ENCODE peak calls at places on chromosomes 2 and 18, in six cellular contexts. One of them, this sample, is unnamed.

GRCh38 chr18:57084331-57085298 is 62.3 kb upstream of the BOD1L2 start:
- DNase-seq in lower lobe of right lung: no peak
- DNase-seq in neural crest cell: no peak
- DNase-seq in breast epithelium: no peak
- DNase-seq in mucosa of descending colon: no peak
- DNase-seq in left ventricle myocardium inferior: no peak
- DNase-seq in this sample: no peak

GRCh38 chr2:219441451-219442205 is 7.0 kb downstream of the SPEG start:
- DNase-seq in lower lobe of right lung: no peak
- DNase-seq in mucosa of descending colon: no peak
- DNase-seq in breast epithelium: no peak
- DNase-seq in neural crest cell: no peak
- DNase-seq in left ventricle myocardium inferior: no peak
- DNase-seq in this sample: no peak

GRCh38 chr2:23531881-23532280 is 146.9 kb downstream of the KLHL29 start:
- DNase-seq in lower lobe of right lung: no peak
- DNase-seq in mucosa of descending colon: no peak
- DNase-seq in neural crest cell: no peak
- DNase-seq in breast epithelium: no peak
- DNase-seq in left ventricle myocardium inferior: no peak
- DNase-seq in this sample: no peak

GRCh38 chr2:165621086-165621560 is 151.6 kb downstream of the CSRNP3 start:
- DNase-seq in lower lobe of right lung: no peak
- DNase-seq in mucosa of descending colon: no peak
- DNase-seq in left ventricle myocardium inferior: no peak
- DNase-seq in breast epithelium: no peak
- DNase-seq in neural crest cell: no peak
- DNase-seq in this sample: no peak

GRCh38 chr18:13284330-13285027 is 65.9 kb downstream of the LDLRAD4 start:
- DNase-seq in mucosa of descending colon: no peak
- DNase-seq in lower lobe of right lung: no peak
- DNase-seq in neural crest cell: no peak
- DNase-seq in breast epithelium: no peak
- DNase-seq in left ventricle myocardium inferior: no peak
- DNase-seq in this sample: no peak

GRCh38 chr2:88690591-88691338 is 708 bp upstream of the RPIA start:
- DNase-seq in left ventricle myocardium inferior: peak
- DNase-seq in mucosa of descending colon: peak
- DNase-seq in lower lobe of right lung: peak
- DNase-seq in neural crest cell: no peak
- DNase-seq in breast epithelium: peak
- DNase-seq in this sample: no peak

GRCh38 chr2:169365093-169365483 is 2.8 kb upstream of the LRP2 start:
- DNase-seq in lower lobe of right lung: no peak
- DNase-seq in mucosa of descending colon: no peak
- DNase-seq in breast epithelium: no peak
- DNase-seq in left ventricle myocardium inferior: no peak
- DNase-seq in neural crest cell: no peak
- DNase-seq in this sample: no peak

GRCh38 chr2:169849710-169850109 is 22.5 kb downstream of the UBR3 start:
- DNase-seq in breast epithelium: no peak
- DNase-seq in lower lobe of right lung: no peak
- DNase-seq in neural crest cell: no peak
- DNase-seq in mucosa of descending colon: no peak
- DNase-seq in left ventricle myocardium inferior: no peak
- DNase-seq in this sample: no peak

GRCh38 chr2:30445266-30445821 is 1.7 kb upstream of the LCLAT1 start:
- DNase-seq in breast epithelium: no peak
- DNase-seq in mucosa of descending colon: no peak
- DNase-seq in lower lobe of right lung: no peak
- DNase-seq in left ventricle myocardium inferior: no peak
- DNase-seq in neural crest cell: no peak
- DNase-seq in this sample: no peak

GRCh38 chr2:46332686-46333281 is 35.6 kb downstream of the EPAS1 start:
- DNase-seq in neural crest cell: no peak
- DNase-seq in mucosa of descending colon: no peak
- DNase-seq in left ventricle myocardium inferior: no peak
- DNase-seq in lower lobe of right lung: no peak
- DNase-seq in breast epithelium: no peak
- DNase-seq in this sample: no peak

GRCh38 chr2:150876201-150877085 is 385.2 kb downstream of the RBM43 start:
- DNase-seq in breast epithelium: no peak
- DNase-seq in mucosa of descending colon: no peak
- DNase-seq in neural crest cell: no peak
- DNase-seq in lower lobe of right lung: no peak
- DNase-seq in left ventricle myocardium inferior: no peak
- DNase-seq in this sample: no peak

GRCh38 chr2:207663870-207664545 is 38.8 kb upstream of the METTL21A start:
- DNase-seq in lower lobe of right lung: no peak
- DNase-seq in left ventricle myocardium inferior: no peak
- DNase-seq in neural crest cell: no peak
- DNase-seq in breast epithelium: no peak
- DNase-seq in mucosa of descending colon: no peak
- DNase-seq in this sample: no peak

GRCh38 chr2:70546885-70547284 is 6.7 kb downstream of the TGFA start:
- DNase-seq in neural crest cell: no peak
- DNase-seq in left ventricle myocardium inferior: no peak
- DNase-seq in lower lobe of right lung: no peak
- DNase-seq in breast epithelium: no peak
- DNase-seq in mucosa of descending colon: no peak
- DNase-seq in this sample: no peak

GRCh38 chr2:70537840-70538239 is 15.8 kb downstream of the TGFA start:
- DNase-seq in left ventricle myocardium inferior: no peak
- DNase-seq in breast epithelium: no peak
- DNase-seq in lower lobe of right lung: no peak
- DNase-seq in mucosa of descending colon: no peak
- DNase-seq in neural crest cell: no peak
- DNase-seq in this sample: no peak

GRCh38 chr2:70546376-70546775 is 7.2 kb downstream of the TGFA start:
- DNase-seq in left ventricle myocardium inferior: no peak
- DNase-seq in lower lobe of right lung: no peak
- DNase-seq in neural crest cell: no peak
- DNase-seq in mucosa of descending colon: no peak
- DNase-seq in breast epithelium: no peak
- DNase-seq in this sample: no peak

GRCh38 chr2:70536517-70537060 is 17.0 kb downstream of the TGFA start:
- DNase-seq in lower lobe of right lung: no peak
- DNase-seq in breast epithelium: no peak
- DNase-seq in mucosa of descending colon: no peak
- DNase-seq in neural crest cell: no peak
- DNase-seq in left ventricle myocardium inferior: no peak
- DNase-seq in this sample: no peak

GRCh38 chr2:70541481-70542020 is 12.1 kb downstream of the TGFA start:
- DNase-seq in lower lobe of right lung: no peak
- DNase-seq in neural crest cell: no peak
- DNase-seq in left ventricle myocardium inferior: no peak
- DNase-seq in mucosa of descending colon: no peak
- DNase-seq in breast epithelium: no peak
- DNase-seq in this sample: no peak
- TF ChIP-seq CTCF in lower lobe of right lung: no peak
- TF ChIP-seq CTCF in neural crest cell: no peak
- TF ChIP-seq CTCF in left ventricle myocardium inferior: no peak
- TF ChIP-seq CTCF in mucosa of descending colon: no peak
- TF ChIP-seq CTCF in breast epithelium: no peak
- TF ChIP-seq CTCF in this sample: no peak

GRCh38 chr2:142875642-142876041 is 1.8 kb upstream of the KYNU start:
- DNase-seq in lower lobe of right lung: no peak
- DNase-seq in mucosa of descending colon: no peak
- DNase-seq in breast epithelium: no peak
- DNase-seq in left ventricle myocardium inferior: no peak
- DNase-seq in neural crest cell: no peak
- DNase-seq in this sample: no peak

GRCh38 chr2:142876423-142876822 is 1.0 kb upstream of the KYNU start:
- DNase-seq in breast epithelium: no peak
- DNase-seq in neural crest cell: no peak
- DNase-seq in lower lobe of right lung: no peak
- DNase-seq in mucosa of descending colon: no peak
- DNase-seq in left ventricle myocardium inferior: no peak
- DNase-seq in this sample: no peak

GRCh38 chr2:142879191-142879590 is 1.7 kb downstream of the KYNU start:
- DNase-seq in left ventricle myocardium inferior: no peak
- DNase-seq in mucosa of descending colon: no peak
- DNase-seq in neural crest cell: no peak
- DNase-seq in breast epithelium: no peak
- DNase-seq in lower lobe of right lung: no peak
- DNase-seq in this sample: no peak

GRCh38 chr2:142878061-142878741 is 737 bp downstream of the KYNU start:
- DNase-seq in neural crest cell: no peak
- DNase-seq in left ventricle myocardium inferior: no peak
- DNase-seq in mucosa of descending colon: no peak
- DNase-seq in breast epithelium: no peak
- DNase-seq in lower lobe of right lung: no peak
- DNase-seq in this sample: no peak

DNA sequence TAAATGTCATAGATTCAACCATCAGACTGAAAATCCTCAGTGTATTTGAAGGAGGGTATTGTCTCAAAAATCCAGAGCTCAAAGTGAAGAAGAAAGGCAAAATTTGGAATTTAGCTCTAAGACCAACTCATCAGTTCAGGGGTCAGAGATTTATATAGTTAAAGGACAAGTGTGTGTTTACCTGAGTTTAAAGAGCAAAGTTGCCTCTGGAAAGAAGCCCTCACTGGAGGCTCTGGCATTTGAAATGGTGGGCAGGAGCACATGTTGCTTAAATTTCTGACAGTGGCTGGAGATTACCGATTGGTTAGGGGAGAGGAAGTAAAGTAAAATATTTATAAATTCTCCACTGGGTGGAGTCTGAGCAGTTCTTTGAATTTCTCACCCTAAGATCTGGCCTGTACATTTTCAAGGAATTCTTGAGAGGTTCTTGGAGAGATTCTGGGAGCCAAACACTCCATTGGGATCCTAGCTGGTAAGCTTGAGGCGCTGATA is at the start of gene KYNU:
- DNase-seq in left ventricle myocardium inferior: no peak
- DNase-seq in mucosa of descending colon: no peak
- DNase-seq in lower lobe of right lung: no peak
- DNase-seq in neural crest cell: no peak
- DNase-seq in breast epithelium: no peak
- DNase-seq in this sample: no peak
- TF ChIP-seq CTCF in left ventricle myocardium inferior: no peak
- TF ChIP-seq CTCF in mucosa of descending colon: no peak
- TF ChIP-seq CTCF in lower lobe of right lung: peak
- TF ChIP-seq CTCF in neural crest cell: no peak
- TF ChIP-seq CTCF in breast epithelium: no peak
- TF ChIP-seq CTCF in this sample: peak

GRCh38 chr2:7375901-7376300 is 458.7 kb downstream of the RNF144A start:
- DNase-seq in mucosa of descending colon: no peak
- DNase-seq in neural crest cell: no peak
- DNase-seq in left ventricle myocardium inferior: no peak
- DNase-seq in lower lobe of right lung: no peak
- DNase-seq in breast epithelium: no peak
- DNase-seq in this sample: no peak

GRCh38 chr2:7377861-7378569 is 460.8 kb downstream of the RNF144A start:
- DNase-seq in breast epithelium: peak
- DNase-seq in lower lobe of right lung: no peak
- DNase-seq in left ventricle myocardium inferior: no peak
- DNase-seq in mucosa of descending colon: no peak
- DNase-seq in neural crest cell: no peak
- DNase-seq in this sample: no peak

GRCh38 chr2:7378642-7379041 is 461.4 kb downstream of the RNF144A start:
- DNase-seq in neural crest cell: no peak
- DNase-seq in lower lobe of right lung: no peak
- DNase-seq in mucosa of descending colon: no peak
- DNase-seq in left ventricle myocardium inferior: no peak
- DNase-seq in breast epithelium: no peak
- DNase-seq in this sample: no peak

GRCh38 chr2:7384773-7385349 is 467.6 kb downstream of the RNF144A start:
- DNase-seq in left ventricle myocardium inferior: no peak
- DNase-seq in lower lobe of right lung: no peak
- DNase-seq in neural crest cell: no peak
- DNase-seq in mucosa of descending colon: no peak
- DNase-seq in breast epithelium: no peak
- DNase-seq in this sample: no peak

DNA sequence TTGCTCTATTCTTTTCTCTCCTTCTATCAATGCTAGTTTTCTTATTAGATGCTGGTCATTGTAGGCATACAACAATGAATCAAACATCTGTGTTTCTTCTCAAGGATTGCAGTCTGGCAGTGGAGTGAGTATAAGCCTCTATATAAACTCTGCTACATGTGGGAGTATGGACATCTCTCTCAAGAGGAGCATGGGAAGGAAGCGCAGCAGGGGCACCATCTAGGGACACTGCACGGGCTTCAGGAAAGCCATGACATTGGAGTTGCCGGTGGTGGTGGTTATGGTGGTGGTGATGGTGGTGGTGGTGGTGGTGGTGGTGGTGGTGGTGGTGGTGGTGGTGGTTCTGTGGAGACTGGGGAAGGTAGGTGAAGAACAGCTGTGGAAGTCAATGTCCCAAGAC is 462.6 kb downstream of the RNF144A start:
- DNase-seq in mucosa of descending colon: no peak
- DNase-seq in lower lobe of right lung: no peak
- DNase-seq in left ventricle myocardium inferior: no peak
- DNase-seq in neural crest cell: no peak
- DNase-seq in breast epithelium: no peak
- DNase-seq in this sample: no peak
- TF ChIP-seq CTCF in mucosa of descending colon: no peak
- TF ChIP-seq CTCF in lower lobe of right lung: no peak
- TF ChIP-seq CTCF in left ventricle myocardium inferior: no peak
- TF ChIP-seq CTCF in neural crest cell: no peak
- TF ChIP-seq CTCF in breast epithelium: no peak
- TF ChIP-seq CTCF in this sample: no peak

DNA sequence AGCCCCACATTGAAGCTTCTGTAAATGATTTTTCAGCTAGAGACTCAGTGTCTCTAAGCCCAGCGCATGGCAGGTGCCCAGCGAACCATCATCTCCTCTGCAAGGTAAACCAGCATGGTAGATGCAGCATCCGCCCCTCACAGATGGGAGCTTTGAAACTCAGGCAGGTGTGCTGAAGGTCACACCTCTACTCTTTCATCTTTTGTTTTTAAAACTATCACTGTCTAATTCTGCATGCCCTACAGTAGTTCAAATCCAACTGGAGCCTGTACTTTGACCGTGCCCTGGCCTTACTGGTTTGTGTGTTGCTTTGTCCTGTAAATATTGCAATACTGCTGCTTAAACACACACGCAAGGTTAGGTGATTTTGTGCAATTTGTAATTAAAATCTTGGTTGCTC is 831.1 kb downstream of the GALR1 start:
- DNase-seq in lower lobe of right lung: no peak
- DNase-seq in breast epithelium: no peak
- DNase-seq in left ventricle myocardium inferior: no peak
- DNase-seq in neural crest cell: no peak
- DNase-seq in mucosa of descending colon: no peak
- DNase-seq in this sample: no peak
- TF ChIP-seq CTCF in lower lobe of right lung: no peak
- TF ChIP-seq CTCF in breast epithelium: no peak
- TF ChIP-seq CTCF in left ventricle myocardium inferior: no peak
- TF ChIP-seq CTCF in neural crest cell: no peak
- TF ChIP-seq CTCF in mucosa of descending colon: no peak
- TF ChIP-seq CTCF in this sample: no peak

This sample was measured in CD14-positive monocyte.